ENCODE peak calls at places on chromosomes 4 and X, in nine cellular contexts. J is MM.1S, T is lung, F is WERI-Rb-1, Z is Panc1, E is left ventricle myocardium inferior, M is lower lobe of right lung, S is keratinocyte, A is Karpas-422. P is an unnamed sample.

GRCh38 chr4:125316391-125316780 is 1.6 kb downstream of the FAT4 start:
- DNase-seq in J (no peak), T (peak), F (peak), Z (no peak), E (peak), M (peak), S (no peak), A (no peak), P (no peak)

GRCh38 chrX:129956145-129956544 is 26.3 kb upstream of the BCORL1 start:
- DNase-seq in J (no peak), T (no peak), F (no peak), Z (no peak), E (no peak), M (no peak), S (no peak), A (no peak), P (no peak)

GRCh38 chrX:77572322-77572721 is 125.1 kb downstream of the FGF16 start:
- DNase-seq in J (no peak), T (no peak), F (no peak), Z (no peak), E (no peak), M (no peak), S (no peak), A (no peak), P (no peak)

GRCh38 chrX:14916017-14916674 is 42.9 kb downstream of the MOSPD2 start:
- DNase-seq in J (no peak), T (no peak), F (no peak), Z (no peak), E (no peak), M (no peak), S (no peak), A (no peak), P (no peak)

GRCh38 chr4:39255266-39255665 is 72.9 kb downstream of the WDR19 start:
- DNase-seq in J (no peak), T (no peak), F (no peak), Z (peak), E (no peak), M (no peak), S (no peak), A (no peak), P (no peak)

GRCh38 chrX:118839334-118839958 is 15.8 kb downstream of the ZCCHC12 start:
- DNase-seq in J (no peak), T (peak), F (peak), Z (no peak), E (peak), M (peak), S (no peak), A (peak), P (peak)

GRCh38 chrX:68895339-68896250 is 66.8 kb downstream of the EFNB1 start:
- DNase-seq in J (no peak), T (no peak), F (no peak), Z (no peak), E (no peak), M (peak), S (no peak), A (no peak), P (no peak)

GRCh38 chrX:154384284-154384892 is 5.3 kb downstream of the EMD start:
- DNase-seq in J (no peak), T (no peak), F (peak), Z (no peak), E (no peak), M (no peak), S (no peak), A (no peak), P (no peak)

GRCh38 chrX:49932786-49933185 is 10.4 kb downstream of the CLCN5 start:
- DNase-seq in J (no peak), T (no peak), F (no peak), Z (no peak), E (no peak), M (no peak), S (no peak), A (no peak), P (no peak)

GRCh38 chrX:118211891-118212816 is 95.5 kb upstream of the KLHL13 start:
- DNase-seq in J (peak), T (no peak), F (no peak), Z (no peak), E (no peak), M (no peak), S (no peak), A (peak), P (no peak)

GRCh38 chr4:159684061-159684460 is 581.2 kb downstream of the RAPGEF2 start:
- DNase-seq in J (no peak), T (no peak), F (no peak), Z (no peak), E (no peak), M (no peak), S (no peak), A (no peak), P (no peak)

GRCh38 chr4:94208268-94208667 is 603 bp downstream of the SMARCAD1 start:
- DNase-seq in J (no peak), T (no peak), F (no peak), Z (no peak), E (no peak), M (no peak), S (no peak), A (peak), P (no peak)

GRCh38 chr4:52983563-52984303 is 121.6 kb downstream of the RASL11B start:
- DNase-seq in J (peak), T (no peak), F (no peak), Z (peak), E (no peak), M (no peak), S (no peak), A (peak), P (peak)

GRCh38 chr4:3388461-3389185 is 53.1 kb upstream of the HGFAC start:
- DNase-seq in J (no peak), T (no peak), F (no peak), Z (no peak), E (peak), M (peak), S (no peak), A (peak), P (no peak)
- H3K27ac ChIP-seq in J (no peak), T (peak), F (no peak), Z (peak), E (peak), M (peak), S (peak), A (no peak), P (peak)

GRCh38 chr4:22873899-22874298 is 181.2 kb downstream of the GBA3 start:
- DNase-seq in J (no peak), T (no peak), F (no peak), Z (no peak), E (no peak), M (no peak), S (no peak), A (no peak), P (no peak)
- H3K27ac ChIP-seq in J (no peak), T (no peak), F (no peak), Z (no peak), E (no peak), M (no peak), S (no peak), A (no peak), P (no peak)

GRCh38 chrX:40176979-40177430 is 79.2 kb upstream of the BCOR start:
- DNase-seq in J (peak), T (no peak), F (peak), Z (no peak), E (no peak), M (peak), S (no peak), A (no peak), P (peak)
- H3K27ac ChIP-seq in J (peak), T (peak), F (peak), Z (peak), E (peak), M (peak), S (no peak), A (no peak), P (peak)

DNA sequence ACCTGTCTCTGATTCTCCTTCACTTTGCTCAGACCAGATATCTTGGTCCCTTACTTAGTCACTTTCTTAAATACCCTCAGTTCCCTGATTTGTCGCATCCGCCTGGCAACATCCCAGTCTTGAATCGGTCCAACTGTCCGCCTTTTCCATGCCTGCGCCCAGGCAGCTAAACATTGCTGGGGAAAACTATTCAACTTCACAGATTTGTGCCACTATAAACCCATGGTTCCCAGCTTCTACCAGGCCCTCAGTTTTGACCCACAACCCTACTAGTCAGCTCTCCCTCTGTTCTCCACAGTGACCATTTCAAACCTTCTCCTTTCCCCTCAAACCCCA is 451 bp upstream of the FGD1 start:
- DNase-seq in J (no peak), T (no peak), F (no peak), Z (no peak), E (no peak), M (no peak), S (no peak), A (no peak), P (no peak)
- H3K27ac ChIP-seq in J (no peak), T (no peak), F (no peak), Z (peak), E (peak), M (no peak), S (no peak), A (no peak), P (no peak)

GRCh38 chr4:87574996-87575395 is 33.3 kb upstream of the DSPP start:
- DNase-seq in J (no peak), T (peak), F (no peak), Z (no peak), E (no peak), M (no peak), S (no peak), A (no peak), P (no peak)
- H3K27ac ChIP-seq in J (no peak), T (no peak), F (no peak), Z (no peak), E (no peak), M (no peak), S (no peak), A (no peak), P (no peak)

GRCh38 chr4:164931551-164932324 is 45.7 kb downstream of the TRIM61 start:
- DNase-seq in J (no peak), T (no peak), F (no peak), Z (no peak), E (no peak), M (no peak), S (peak), A (no peak), P (no peak)

GRCh38 chr4:164933244-164933643 is 44.2 kb downstream of the TRIM61 start:
- DNase-seq in J (no peak), T (no peak), F (no peak), Z (no peak), E (no peak), M (no peak), S (no peak), A (no peak), P (no peak)

GRCh38 chr4:164935363-164935762 is 42.1 kb downstream of the TRIM61 start:
- DNase-seq in J (peak), T (no peak), F (peak), Z (no peak), E (no peak), M (no peak), S (no peak), A (peak), P (no peak)

GRCh38 chr4:164943192-164943591 is 34.3 kb downstream of the TRIM61 start:
- DNase-seq in J (peak), T (no peak), F (no peak), Z (no peak), E (no peak), M (no peak), S (no peak), A (no peak), P (no peak)

DNA sequence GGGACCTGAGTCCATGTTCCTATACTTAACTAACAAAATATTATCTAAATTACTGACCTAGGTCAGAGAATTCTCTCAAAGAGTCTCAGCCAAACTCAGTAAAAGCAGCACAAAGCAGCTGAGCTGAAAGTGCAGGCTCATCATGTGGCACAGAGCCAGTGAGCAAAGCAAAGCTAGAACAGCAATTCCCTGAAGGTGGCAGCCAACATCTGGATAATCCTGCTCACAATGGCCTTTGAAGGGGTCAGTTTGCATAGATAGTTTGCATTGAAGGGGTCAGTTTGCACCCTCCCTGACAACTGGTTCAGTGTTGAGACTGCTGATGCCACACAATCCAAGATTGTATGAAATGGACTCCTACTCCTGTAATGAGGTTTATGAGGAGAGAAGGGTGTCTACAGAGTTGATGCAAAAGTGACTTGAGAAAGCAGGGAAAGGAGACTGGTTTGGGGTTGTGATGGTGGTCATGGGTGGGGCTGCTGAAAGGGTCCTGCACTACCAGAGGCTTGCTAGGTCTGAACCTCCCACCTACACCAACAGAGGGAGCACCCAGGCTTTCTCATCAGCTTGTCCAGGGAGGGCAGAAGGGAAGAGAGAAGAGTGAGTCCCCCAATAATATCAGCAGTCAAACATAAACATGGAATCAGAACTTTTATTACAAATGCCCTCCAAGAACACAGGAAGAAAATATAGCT is 39.7 kb downstream of the TRIM61 start:
- DNase-seq in J (peak), T (no peak), F (peak), Z (no peak), E (no peak), M (no peak), S (no peak), A (peak), P (no peak)
- H3K27ac ChIP-seq in J (no peak), T (no peak), F (no peak), Z (no peak), E (no peak), M (no peak), S (no peak), A (no peak), P (no peak)

DNA sequence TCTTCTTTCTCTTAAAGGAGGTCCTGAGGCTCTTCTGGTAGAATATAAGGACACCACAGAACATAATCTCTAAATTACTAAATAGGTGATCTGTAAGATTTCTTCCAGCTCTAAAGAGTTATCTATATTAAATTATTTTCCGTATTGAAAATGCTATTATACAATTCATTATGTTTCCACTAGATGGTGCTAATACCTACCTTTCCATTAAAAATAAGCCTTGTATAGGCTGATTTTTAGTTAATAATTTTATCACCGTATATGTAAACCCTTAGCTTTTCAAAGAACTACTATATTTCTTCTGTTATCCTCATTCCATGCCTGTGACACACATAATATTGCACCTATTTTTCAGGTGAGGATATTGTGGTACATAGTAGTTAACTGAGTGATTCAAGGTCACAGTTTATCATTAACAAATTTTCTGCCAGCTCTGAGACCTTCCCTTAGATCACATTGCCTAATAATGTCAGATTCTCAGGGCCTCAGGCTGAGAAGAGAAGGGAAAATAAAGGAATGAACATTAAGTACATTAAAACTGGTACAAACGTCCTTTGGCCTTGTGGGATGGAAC is 138.8 kb downstream of the TEX11 start:
- DNase-seq in J (peak), T (no peak), F (no peak), Z (no peak), E (no peak), M (no peak), S (no peak), A (peak), P (no peak)
- H3K27ac ChIP-seq in J (no peak), T (no peak), F (no peak), Z (no peak), E (no peak), M (no peak), S (no peak), A (no peak), P (no peak)